ENCODE peak calls at places on chromosome 11, in six cellular contexts. E is H1, Z is lung, S is IMR-90, B is PC-3, L is heart left ventricle. Q is an unnamed sample.

GRCh38 chr11:10885703-10886363 is 28.0 kb upstream of the ZBED5 start:
- DNase-seq in S (peak; percentile 90), E (no peak), L (no peak), Z (no peak), B (no peak), Q (no peak)

GRCh38 chr11:8907116-8907515 is 3.9 kb upstream of the AKIP1 start:
- DNase-seq in B (no peak), S (no peak), E (no peak), L (no peak), Z (no peak), Q (no peak)

GRCh38 chr11:11105361-11105760 is 247.5 kb upstream of the ZBED5 start:
- DNase-seq in Z (no peak), S (no peak), E (no peak), L (no peak), B (no peak), Q (no peak)

GRCh38 chr11:12016246-12016645 is 7.8 kb upstream of the DKK3 start:
- DNase-seq in S (no peak), E (no peak), L (no peak), B (no peak), Z (no peak), Q (no peak)

GRCh38 chr11:82994615-82995014 is 77.1 kb downstream of the RAB30 start:
- DNase-seq in S (no peak), Z (no peak), B (no peak), E (no peak), L (no peak), Q (no peak)

GRCh38 chr11:35615911-35616900 is 2.1 kb upstream of the FJX1 start:
- DNase-seq in E (no peak), Z (no peak), L (no peak), S (peak; percentile 74), B (peak; percentile 69), Q (no peak)

GRCh38 chr11:30914143-30914762 is 328.1 kb upstream of the MPPED2 start:
- DNase-seq in E (peak; percentile 58), Z (no peak), B (peak; percentile 47), S (peak; percentile 48), L (peak; percentile 51), Q (peak; percentile 70)

GRCh38 chr11:32897103-32897502 is 4.5 kb downstream of the QSER1 start:
- DNase-seq in L (no peak), S (no peak), B (no peak), E (no peak), Z (no peak), Q (no peak)

GRCh38 chr11:12680246-12680939 is 6.2 kb downstream of the TEAD1 start:
- DNase-seq in E (peak; percentile 86), S (peak; percentile 91), Z (peak; percentile 86), B (peak; percentile 84), L (peak; percentile 83), Q (peak; percentile 94)

GRCh38 chr11:102883132-102883531 is 8.3 kb upstream of the MMP12 start:
- DNase-seq in B (peak; percentile 44), L (no peak), E (no peak), S (no peak), Z (no peak), Q (no peak)
- H3K27ac ChIP-seq in B (no peak overlapping the region), L (no peak overlapping the region), E (no peak overlapping the region), S (no peak overlapping the region), Z (no peak overlapping the region), Q (no peak overlapping the region)

DNA sequence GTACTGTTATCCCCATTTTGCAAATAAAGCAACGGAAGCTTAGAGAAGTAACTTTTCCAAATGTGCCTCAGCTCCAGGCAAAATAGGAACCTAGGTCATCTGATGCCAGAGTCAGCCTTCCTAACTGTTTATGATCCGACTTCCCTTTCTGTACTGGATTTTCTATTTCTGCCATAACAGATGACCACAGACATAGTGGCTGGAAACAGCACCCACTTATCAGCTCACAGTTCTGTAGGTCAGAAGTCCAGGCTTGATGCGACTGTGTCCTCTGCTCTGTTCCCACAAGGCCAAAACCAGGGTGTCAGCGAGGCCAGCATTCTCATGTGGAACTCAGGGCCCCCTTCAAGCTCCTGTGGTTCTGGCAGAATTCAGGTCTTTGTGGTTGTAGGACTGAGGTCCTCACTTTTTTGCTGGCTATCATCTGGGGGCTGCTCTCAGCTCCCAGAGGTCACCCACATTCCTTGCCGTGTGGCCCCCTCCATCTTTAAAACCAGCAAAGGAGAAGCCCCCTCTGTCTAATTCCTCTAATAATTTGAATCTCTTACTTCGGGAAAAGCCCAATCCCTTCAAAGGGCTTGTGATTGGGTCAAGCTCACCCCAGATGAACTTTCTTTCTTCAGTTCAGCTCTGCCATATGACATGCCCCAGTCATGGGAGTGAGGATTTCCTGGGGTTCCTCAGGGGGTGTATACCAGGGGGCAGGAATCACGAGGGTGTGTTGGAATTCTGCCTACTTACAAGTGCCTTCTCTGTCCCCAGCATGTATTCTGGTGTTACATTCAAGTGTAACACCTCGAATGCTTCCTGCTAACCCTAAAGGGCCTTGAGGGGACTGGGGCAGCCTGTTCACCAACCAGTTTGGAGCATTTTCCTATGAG is 15.3 kb downstream of the KCNJ5 start:
- DNase-seq in L (no peak), B (no peak), E (no peak), S (no peak), Z (no peak), Q (no peak)
- H3K4me1 ChIP-seq in L (peaks cover 25% of the 10 kb centered on the region), B (peaks cover 19% of the 10 kb centered on the region), E (peaks cover 21% of the 10 kb centered on the region), S (peaks cover 33% of the 10 kb centered on the region), Z (peaks cover 5% of the 10 kb centered on the region), Q (peaks cover 28% of the 10 kb centered on the region)

GRCh38 chr11:26849009-26849408 is 127.1 kb upstream of the SLC5A12 start:
- DNase-seq in Z (no peak), L (peak; percentile 32), E (no peak), B (no peak), S (no peak), Q (no peak)
- TF ChIP-seq CTCF in Z (no peak), L (no peak), E (no peak), B (no peak), S (no peak), Q (no peak)

GRCh38 chr11:86931059-86931964 is 23.9 kb downstream of the FZD4 start:
- DNase-seq in S (peak; percentile 34), B (no peak), E (no peak), Z (no peak), L (no peak), Q (no peak)
- H3K27ac ChIP-seq in S (no peak overlapping the region), B (peak overlapping the region; percentile 90), E (no peak overlapping the region), Z (no peak overlapping the region), L (peak overlapping the region; percentile 48), Q (no peak overlapping the region)

GRCh38 chr11:47979378-47980092 is 824 bp upstream of the PTPRJ start:
- DNase-seq in B (no peak), S (no peak), Z (no peak), L (no peak), E (no peak), Q (no peak)

GRCh38 chr11:47981667-47982404 is 1.5 kb downstream of the PTPRJ start:
- DNase-seq in E (no peak), B (no peak), Z (peak; percentile 35), L (no peak), S (no peak), Q (peak; percentile 30)

GRCh38 chr11:47980907-47981621 is 705 bp downstream of the PTPRJ start:
- DNase-seq in E (no peak), B (peak; percentile 39), L (peak; percentile 42), S (peak; percentile 40), Z (peak; percentile 42), Q (peak; percentile 84)

GRCh38 chr11:47980093-47980906 is at the start of gene PTPRJ:
- DNase-seq in L (peak; percentile 74), S (peak; percentile 48), Z (peak; percentile 56), B (peak; percentile 49), E (no peak), Q (peak; percentile 62)

DNA sequence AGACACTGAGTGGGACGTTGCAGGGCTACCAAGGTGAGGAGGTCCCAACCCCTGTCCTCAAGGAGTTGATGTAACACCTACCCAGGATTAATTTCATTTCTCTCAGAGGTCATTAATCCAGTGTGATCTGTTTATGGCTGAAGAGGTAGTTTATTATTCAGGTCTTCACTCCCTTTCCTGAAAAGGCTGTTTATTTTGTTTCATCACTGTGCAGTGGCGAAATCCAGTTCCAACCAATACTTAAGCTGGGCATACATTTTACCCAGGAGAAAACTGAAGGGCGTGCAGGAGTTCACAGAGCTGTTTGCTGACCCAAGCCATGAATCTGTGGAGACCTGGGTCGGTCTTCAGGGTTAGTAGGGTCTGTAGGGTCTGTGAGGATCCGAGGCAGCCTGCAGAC is 2.7 kb upstream of the PTPRJ start:
- DNase-seq in B (no peak), Z (no peak), L (no peak), E (no peak), S (peak; percentile 38), Q (no peak)
- H3K4me1 ChIP-seq in B (peaks cover 26% of the 10 kb centered on the region), Z (peaks cover 8% of the 10 kb centered on the region), L (peaks cover 32% of the 10 kb centered on the region), E (peaks cover 12% of the 10 kb centered on the region), S (peaks cover 21% of the 10 kb centered on the region), Q (peaks cover 9% of the 10 kb centered on the region)